ENCODE peak calls at places on chromosome X, in six cellular contexts. O, N, B, E, G and J are unnamed samples.

GRCh38 chrX:153612413-153612812 is 13.5 kb upstream of the CCNQ start:
- DNase-seq in O (no peak), N (no peak), B (no peak), E (no peak), G (no peak), J (no peak)

GRCh38 chrX:12701625-12702024 is 89.6 kb upstream of the PRPS2 start:
- DNase-seq in O (no peak), N (peak), B (peak), E (peak), G (peak), J (peak)

GRCh38 chrX:44003975-44004374 is 30.8 kb upstream of the NDP start:
- DNase-seq in O (no peak), N (no peak), B (no peak), E (peak), G (no peak), J (no peak)

GRCh38 chrX:45771560-45772340 is 571.1 kb upstream of the DIPK2B start:
- DNase-seq in O (peak), N (no peak), B (no peak), E (peak), G (no peak), J (peak)

GRCh38 chrX:106897259-106897658 is 5.9 kb downstream of the RIPPLY1 start:
- DNase-seq in O (no peak), N (no peak), B (peak), E (peak), G (peak), J (peak)

GRCh38 chrX:19904778-19905367 is 17.5 kb upstream of the SH3KBP1 start:
- DNase-seq in O (no peak), N (peak), B (peak), E (peak), G (peak), J (peak)

GRCh38 chrX:12930150-12930549 is 23.7 kb downstream of the TLR8 start:
- DNase-seq in O (no peak), N (no peak), B (no peak), E (no peak), G (no peak), J (no peak)

GRCh38 chrX:106007815-106008214 is 30.7 kb downstream of the SERPINA7 start:
- DNase-seq in O (no peak), N (no peak), B (no peak), E (no peak), G (no peak), J (no peak)

GRCh38 chrX:24371391-24371972 is 11.0 kb downstream of the SUPT20HL1 start:
- DNase-seq in O (peak), N (peak), B (peak), E (peak), G (peak), J (peak)

GRCh38 chrX:100747090-100747489 is 15.2 kb upstream of the SYTL4 start:
- DNase-seq in O (no peak), N (no peak), B (no peak), E (no peak), G (no peak), J (peak)

GRCh38 chrX:129540725-129541184 is 696 bp downstream of the OCRL start:
- DNase-seq in O (peak), N (peak), B (peak), E (peak), G (peak), J (no peak)

GRCh38 chrX:8783100-8784098 is 17.8 kb downstream of the FAM9A start:
- DNase-seq in O (peak), N (no peak), B (peak), E (no peak), G (no peak), J (peak)

GRCh38 chrX:99077099-99077498 is 1333.0 kb downstream of the PCDH19 start:
- DNase-seq in O (no peak), N (no peak), B (no peak), E (no peak), G (no peak), J (no peak)

GRCh38 chrX:133215747-133216146 is 2.4 kb downstream of the TFDP3 start:
- DNase-seq in O (no peak), N (no peak), B (no peak), E (peak), G (no peak), J (peak)

GRCh38 chrX:12567857-12568256 is 223.4 kb upstream of the PRPS2 start:
- DNase-seq in O (no peak), N (no peak), B (peak), E (peak), G (no peak), J (peak)

GRCh38 chrX:149618871-149619270 is 12.7 kb downstream of the TMEM185A start:
- DNase-seq in O (no peak), N (no peak), B (no peak), E (no peak), G (no peak), J (no peak)